ENCODE peak calls at places on chromosomes 13 and 19, in six cellular contexts. W, K, H, I, A and N are unnamed samples.

GRCh38 chr13:104953588-104953987 is 1581.9 kb downstream of the EFNB2 start:
- DNase-seq in W (no peak), K (peak; percentile 48), H (no peak), I (no peak), A (no peak), N (no peak)

GRCh38 chr19:50242586-50242985 is 39.2 kb downstream of the MYH14 start:
- DNase-seq in W (no peak), K (no peak), H (peak; percentile 49), I (no peak), A (no peak), N (no peak)

GRCh38 chr13:99484405-99484981 is 16.8 kb upstream of the TM9SF2 start:
- DNase-seq in W (peak; percentile 70), K (no peak), H (peak; percentile 74), I (no peak), A (no peak), N (no peak)

GRCh38 chr13:94711561-94712286 is 621 bp downstream of the SOX21 start:
- DNase-seq in W (no peak), K (no peak), H (peak; percentile 39), I (no peak), A (no peak), N (no peak)

GRCh38 chr13:42794572-42795275 is 13.3 kb downstream of the FAM216B start:
- DNase-seq in W (no peak), K (no peak), H (peak; percentile 22), I (no peak), A (no peak), N (no peak)

GRCh38 chr19:1042689-1043511 is 3.0 kb downstream of the ABCA7 start:
- DNase-seq in W (peak; percentile 66), K (no peak), H (no peak), I (peak; percentile 52), A (no peak), N (no peak)

GRCh38 chr19:38769635-38770211 is 3.6 kb downstream of the LGALS7 start:
- DNase-seq in W (peak; percentile 75), K (peak; percentile 4), H (peak; percentile 90), I (peak; percentile 95), A (peak; percentile 79), N (peak; percentile 87)

GRCh38 chr19:53507523-53508442 is 30.2 kb upstream of the ZNF331 start:
- DNase-seq in W (no peak), K (no peak), H (no peak), I (no peak), A (no peak), N (no peak)

GRCh38 chr13:113140677-113141590 is 17.5 kb upstream of the PROZ start:
- DNase-seq in W (no peak), K (no peak), H (no peak), I (peak; percentile 40), A (no peak), N (no peak)

GRCh38 chr13:79710376-79710775 is 229.4 kb downstream of the NDFIP2 start:
- DNase-seq in W (no peak), K (peak; percentile 23), H (peak; percentile 78), I (no peak), A (no peak), N (no peak)

GRCh38 chr19:3818918-3819317 is 32.7 kb upstream of the MATK start:
- DNase-seq in W (no peak), K (no peak), H (no peak), I (peak; percentile 49), A (no peak), N (no peak)

GRCh38 chr19:50658438-50659317 is 9.4 kb downstream of the C19orf81 start:
- DNase-seq in W (peak; percentile 93), K (no peak), H (peak; percentile 86), I (peak; percentile 97), A (peak; percentile 37), N (no peak)

GRCh38 chr13:65911546-65912193 is 1318.5 kb downstream of the PCDH9 start:
- DNase-seq in W (no peak), K (no peak), H (no peak), I (no peak), A (no peak), N (no peak)

GRCh38 chr13:92901739-92902138 is 324.9 kb upstream of the GPC6 start:
- DNase-seq in W (no peak), K (no peak), H (no peak), I (no peak), A (no peak), N (no peak)

GRCh38 chr19:50266896-50267295 is 62.3 kb downstream of the KCNC3 start:
- DNase-seq in W (no peak), K (no peak), H (no peak), I (peak; percentile 98), A (peak; percentile 14), N (no peak)

GRCh38 chr19:8259922-8260247 is 48.3 kb downstream of the CD320 start:
- DNase-seq in W (no peak), K (no peak), H (no peak), I (no peak), A (no peak), N (no peak)

GRCh38 chr19:34556500-34556899 is 74.9 kb downstream of the WTIP start:
- DNase-seq in W (no peak), K (no peak), H (peak; percentile 66), I (peak; percentile 84), A (no peak), N (no peak)

GRCh38 chr13:34347784-34348573 is 530.0 kb downstream of the RFC3 start:
- DNase-seq in W (no peak), K (no peak), H (no peak), I (no peak), A (no peak), N (no peak)